ENCODE peak calls at places on chromosomes 16 and 17, in seven cellular contexts. One of them, this sample, is unnamed.

GRCh38 chr16:87669672-87670071 is 67.4 kb downstream of the JPH3 start:
- DNase-seq in GM23248: no peak
- DNase-seq in body of pancreas: no peak
- DNase-seq in cardiac muscle cell: no peak
- DNase-seq in tibial artery: no peak
- DNase-seq in PC-9: no peak
- DNase-seq in kidney: no peak
- DNase-seq in this sample: peak; percentile 60

GRCh38 chr16:53789159-53789558 is 85.2 kb downstream of the FTO start:
- DNase-seq in PC-9: no peak
- DNase-seq in kidney: no peak
- DNase-seq in GM23248: peak; percentile 93
- DNase-seq in cardiac muscle cell: no peak
- DNase-seq in body of pancreas: no peak
- DNase-seq in tibial artery: no peak
- DNase-seq in this sample: no peak

GRCh38 chr17:82936768-82937171 is 96.9 kb upstream of the ZNF750 start:
- DNase-seq in PC-9: no peak
- DNase-seq in GM23248: no peak
- DNase-seq in body of pancreas: peak; percentile 5
- DNase-seq in kidney: peak; percentile 66
- DNase-seq in tibial artery: peak; percentile 53
- DNase-seq in cardiac muscle cell: no peak
- DNase-seq in this sample: no peak

GRCh38 chr17:46152423-46152822 is 40.8 kb downstream of the KANSL1 start:
- DNase-seq in cardiac muscle cell: no peak
- DNase-seq in body of pancreas: no peak
- DNase-seq in tibial artery: no peak
- DNase-seq in kidney: no peak
- DNase-seq in GM23248: no peak
- DNase-seq in PC-9: no peak
- DNase-seq in this sample: no peak

GRCh38 chr16:930511-930910 is 40.3 kb downstream of the LMF1 start:
- DNase-seq in kidney: peak; percentile 39
- DNase-seq in PC-9: no peak
- DNase-seq in GM23248: no peak
- DNase-seq in body of pancreas: no peak
- DNase-seq in tibial artery: no peak
- DNase-seq in cardiac muscle cell: no peak
- DNase-seq in this sample: peak; percentile 37

GRCh38 chr17:11797803-11798202 is 199.5 kb downstream of the ZNF18 start:
- DNase-seq in PC-9: no peak
- DNase-seq in kidney: no peak
- DNase-seq in tibial artery: no peak
- DNase-seq in body of pancreas: no peak
- DNase-seq in cardiac muscle cell: no peak
- DNase-seq in GM23248: no peak
- DNase-seq in this sample: no peak

GRCh38 chr17:79939755-79940154 is 95.9 kb downstream of the TBC1D16 start:
- DNase-seq in tibial artery: peak; percentile 24
- DNase-seq in cardiac muscle cell: no peak
- DNase-seq in GM23248: no peak
- DNase-seq in body of pancreas: peak; percentile 0
- DNase-seq in kidney: peak; percentile 23
- DNase-seq in PC-9: no peak
- DNase-seq in this sample: peak; percentile 17

GRCh38 chr17:39999067-39999466 is 16.2 kb upstream of the CSF3 start:
- DNase-seq in body of pancreas: no peak
- DNase-seq in kidney: no peak
- DNase-seq in GM23248: peak; percentile 43
- DNase-seq in PC-9: no peak
- DNase-seq in cardiac muscle cell: no peak
- DNase-seq in tibial artery: no peak
- DNase-seq in this sample: no peak

GRCh38 chr16:2179107-2179501 is 17.3 kb downstream of the CASKIN1 start:
- DNase-seq in GM23248: no peak
- DNase-seq in cardiac muscle cell: no peak
- DNase-seq in tibial artery: no peak
- DNase-seq in kidney: no peak
- DNase-seq in body of pancreas: no peak
- DNase-seq in PC-9: no peak
- DNase-seq in this sample: no peak

GRCh38 chr17:11999715-12000114 is 2.4 kb upstream of the ZNF18 start:
- DNase-seq in GM23248: no peak
- DNase-seq in body of pancreas: no peak
- DNase-seq in kidney: no peak
- DNase-seq in cardiac muscle cell: no peak
- DNase-seq in PC-9: no peak
- DNase-seq in tibial artery: no peak
- DNase-seq in this sample: no peak

GRCh38 chr16:74677868-74678267 is 11.2 kb upstream of the RFWD3 start:
- DNase-seq in body of pancreas: no peak
- DNase-seq in GM23248: no peak
- DNase-seq in cardiac muscle cell: no peak
- DNase-seq in tibial artery: no peak
- DNase-seq in kidney: no peak
- DNase-seq in PC-9: no peak
- DNase-seq in this sample: no peak

GRCh38 chr16:66262253-66263167 is 104.0 kb upstream of the CDH5 start:
- DNase-seq in PC-9: no peak
- DNase-seq in GM23248: peak; percentile 32
- DNase-seq in cardiac muscle cell: no peak
- DNase-seq in kidney: no peak
- DNase-seq in tibial artery: peak; percentile 74
- DNase-seq in body of pancreas: no peak
- DNase-seq in this sample: no peak

GRCh38 chr17:81388612-81389367 is 6.5 kb upstream of the BAHCC1 start:
- DNase-seq in cardiac muscle cell: peak; percentile 45
- DNase-seq in body of pancreas: no peak
- DNase-seq in kidney: no peak
- DNase-seq in PC-9: no peak
- DNase-seq in tibial artery: no peak
- DNase-seq in GM23248: no peak
- DNase-seq in this sample: no peak

GRCh38 chr17:81388091-81388611 is 7.1 kb upstream of the BAHCC1 start:
- DNase-seq in cardiac muscle cell: no peak
- DNase-seq in PC-9: no peak
- DNase-seq in tibial artery: peak; percentile 65
- DNase-seq in GM23248: no peak
- DNase-seq in kidney: no peak
- DNase-seq in body of pancreas: no peak
- DNase-seq in this sample: no peak

GRCh38 chr17:81390029-81390428 is 5.2 kb upstream of the BAHCC1 start:
- DNase-seq in GM23248: no peak
- DNase-seq in PC-9: no peak
- DNase-seq in tibial artery: no peak
- DNase-seq in kidney: no peak
- DNase-seq in body of pancreas: no peak
- DNase-seq in cardiac muscle cell: no peak
- DNase-seq in this sample: no peak

GRCh38 chr17:81390436-81391214 is 4.6 kb upstream of the BAHCC1 start:
- DNase-seq in body of pancreas: no peak
- DNase-seq in kidney: no peak
- DNase-seq in GM23248: no peak
- DNase-seq in cardiac muscle cell: no peak
- DNase-seq in tibial artery: no peak
- DNase-seq in PC-9: no peak
- DNase-seq in this sample: no peak

DNA sequence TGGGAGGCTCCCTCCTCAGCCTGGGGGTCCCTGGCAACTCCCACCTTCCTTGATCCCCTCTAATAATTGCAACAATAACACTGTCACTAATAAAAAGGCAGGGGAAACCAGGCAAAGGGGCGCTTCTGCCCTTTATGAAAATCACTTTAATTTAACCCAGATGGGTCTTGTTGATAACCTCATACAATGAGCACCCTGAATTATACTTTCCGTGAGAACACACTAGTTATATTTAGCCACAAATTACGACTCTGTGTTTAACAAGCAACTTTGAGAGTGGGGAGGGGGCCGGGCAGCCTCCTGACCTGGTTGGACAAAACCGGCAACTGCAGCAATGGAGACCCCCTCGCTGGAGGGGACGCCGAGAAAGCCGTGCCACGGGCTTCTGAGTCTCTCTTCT is 5.7 kb upstream of the BAHCC1 start:
- DNase-seq in body of pancreas: no peak
- DNase-seq in GM23248: no peak
- DNase-seq in tibial artery: no peak
- DNase-seq in cardiac muscle cell: no peak
- DNase-seq in PC-9: no peak
- DNase-seq in kidney: no peak
- DNase-seq in this sample: no peak
- H3K4me1 ChIP-seq in body of pancreas: peaks cover 54% of the 10 kb centered on the region
- H3K4me1 ChIP-seq in GM23248: peaks cover 21% of the 10 kb centered on the region
- H3K4me1 ChIP-seq in tibial artery: peaks cover 62% of the 10 kb centered on the region
- H3K4me1 ChIP-seq in cardiac muscle cell: peaks cover 71% of the 10 kb centered on the region
- H3K4me1 ChIP-seq in PC-9: peaks cover 12% of the 10 kb centered on the region
- H3K4me1 ChIP-seq in kidney: peaks cover 44% of the 10 kb centered on the region
- H3K4me1 ChIP-seq in this sample: peaks cover 72% of the 10 kb centered on the region

DNA sequence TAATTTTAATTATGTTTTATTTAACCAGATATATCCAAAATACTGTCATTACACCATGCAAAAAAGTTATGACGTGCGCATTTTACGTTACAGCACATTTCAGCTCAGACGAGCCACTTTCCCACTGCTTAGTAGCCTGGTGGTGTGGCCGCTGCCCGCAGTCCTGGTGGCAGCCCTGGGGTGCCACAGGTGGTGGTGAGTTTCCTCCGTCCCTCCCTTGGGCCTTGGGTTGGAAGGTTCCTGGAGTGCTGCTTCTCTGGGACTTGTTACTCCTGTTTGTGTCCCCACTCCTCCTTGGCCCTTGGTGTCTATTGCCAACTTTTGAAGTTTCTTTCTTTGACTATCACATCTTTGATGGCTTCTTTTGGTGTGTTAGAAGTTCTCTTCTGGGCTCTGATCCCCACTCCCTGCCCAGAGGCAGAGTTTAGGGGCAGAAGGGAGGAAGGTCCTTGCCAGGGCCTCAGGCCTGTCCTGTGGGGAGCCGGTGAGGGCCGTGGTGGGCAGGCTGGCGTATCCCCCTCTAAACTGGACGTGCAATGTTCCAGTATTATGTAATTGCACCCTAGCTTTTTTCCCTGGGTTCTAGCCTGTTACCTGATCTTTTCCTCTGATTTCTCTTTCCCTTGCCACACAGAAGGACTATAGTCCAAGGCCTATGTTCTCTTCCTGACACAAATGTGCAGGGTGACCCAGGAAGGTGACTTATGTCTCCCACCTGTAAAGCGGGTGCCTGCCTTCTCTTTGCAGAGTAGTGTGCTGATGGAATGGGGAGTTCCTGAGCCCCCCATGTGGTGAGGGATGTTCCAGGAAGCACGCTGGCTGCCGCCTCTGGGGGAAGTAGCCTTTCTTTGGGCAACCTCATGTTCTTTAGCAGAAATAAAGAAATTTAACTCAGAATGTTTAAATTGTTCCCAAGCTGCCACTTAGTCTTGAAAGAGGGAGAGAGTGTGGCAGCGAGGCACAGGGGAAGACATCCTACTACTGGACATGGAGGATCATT is 8.4 kb downstream of the MPRIP start:
- DNase-seq in tibial artery: peak; percentile 55
- DNase-seq in body of pancreas: no peak
- DNase-seq in cardiac muscle cell: no peak
- DNase-seq in PC-9: peak; percentile 27
- DNase-seq in kidney: no peak
- DNase-seq in GM23248: no peak
- DNase-seq in this sample: no peak
- H3K4me1 ChIP-seq in tibial artery: peaks cover 98% of the 10 kb centered on the region
- H3K4me1 ChIP-seq in body of pancreas: peaks cover 86% of the 10 kb centered on the region
- H3K4me1 ChIP-seq in cardiac muscle cell: peaks cover 16% of the 10 kb centered on the region
- H3K4me1 ChIP-seq in PC-9: peaks cover 100% of the 10 kb centered on the region
- H3K4me1 ChIP-seq in kidney: peaks cover 37% of the 10 kb centered on the region
- H3K4me1 ChIP-seq in GM23248: peaks cover 63% of the 10 kb centered on the region
- H3K4me1 ChIP-seq in this sample: peaks cover 72% of the 10 kb centered on the region

DNA sequence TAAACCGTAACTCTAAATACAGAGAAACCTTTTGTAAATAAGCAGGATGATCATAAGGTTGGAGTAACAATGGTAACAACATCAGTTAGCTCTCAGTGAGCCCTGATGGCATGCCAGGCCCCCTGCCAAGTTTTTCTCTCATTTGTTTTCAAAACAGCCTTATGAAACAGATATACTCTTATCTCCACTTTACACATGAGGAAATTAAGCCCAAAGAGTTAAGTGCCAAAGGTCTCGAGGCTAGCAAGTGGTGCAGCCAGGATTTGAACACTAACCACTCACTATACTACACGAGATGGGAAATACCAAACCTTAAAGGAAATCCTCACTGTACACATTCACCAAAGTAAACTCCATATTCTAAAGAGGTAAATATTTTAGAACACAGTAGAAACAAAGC is 15.0 kb downstream of the USP31 start:
- DNase-seq in tibial artery: no peak
- DNase-seq in PC-9: no peak
- DNase-seq in kidney: no peak
- DNase-seq in GM23248: no peak
- DNase-seq in cardiac muscle cell: no peak
- DNase-seq in body of pancreas: no peak
- DNase-seq in this sample: no peak
- H3K4me1 ChIP-seq in tibial artery: peaks cover 46% of the 10 kb centered on the region
- H3K4me1 ChIP-seq in PC-9: no peaks in the 10 kb centered on the region
- H3K4me1 ChIP-seq in kidney: peaks cover 12% of the 10 kb centered on the region
- H3K4me1 ChIP-seq in GM23248: peaks cover 21% of the 10 kb centered on the region
- H3K4me1 ChIP-seq in cardiac muscle cell: peaks cover under 1% of the 10 kb centered on the region
- H3K4me1 ChIP-seq in body of pancreas: peaks cover 20% of the 10 kb centered on the region
- H3K4me1 ChIP-seq in this sample: peaks cover 2% of the 10 kb centered on the region

GRCh38 chr17:76726231-76726765 is at the start of gene JMJD6:
- DNase-seq in body of pancreas: peak; percentile 97
- DNase-seq in GM23248: peak; percentile 98
- DNase-seq in PC-9: peak; percentile 79
- DNase-seq in tibial artery: peak; percentile 99
- DNase-seq in cardiac muscle cell: peak; percentile 95
- DNase-seq in kidney: peak; percentile 99
- DNase-seq in this sample: peak; percentile 98
- H3K4me1 ChIP-seq in body of pancreas: peaks cover 66% of the 10 kb centered on the region
- H3K4me1 ChIP-seq in GM23248: peaks cover 20% of the 10 kb centered on the region
- H3K4me1 ChIP-seq in PC-9: peaks cover 12% of the 10 kb centered on the region
- H3K4me1 ChIP-seq in tibial artery: peaks cover 71% of the 10 kb centered on the region
- H3K4me1 ChIP-seq in cardiac muscle cell: peaks cover 19% of the 10 kb centered on the region
- H3K4me1 ChIP-seq in kidney: peaks cover 18% of the 10 kb centered on the region
- H3K4me1 ChIP-seq in this sample: peaks cover 17% of the 10 kb centered on the region

GRCh38 chr17:44559288-44560249 is 2.3 kb downstream of the FZD2 start:
- DNase-seq in tibial artery: peak; percentile 78
- DNase-seq in GM23248: peak; percentile 33
- DNase-seq in cardiac muscle cell: no peak
- DNase-seq in body of pancreas: no peak
- DNase-seq in kidney: no peak
- DNase-seq in PC-9: no peak
- DNase-seq in this sample: no peak
- H3K4me1 ChIP-seq in tibial artery: peaks cover 30% of the 10 kb centered on the region
- H3K4me1 ChIP-seq in GM23248: peaks cover 24% of the 10 kb centered on the region
- H3K4me1 ChIP-seq in cardiac muscle cell: peaks cover 22% of the 10 kb centered on the region
- H3K4me1 ChIP-seq in body of pancreas: peaks cover 11% of the 10 kb centered on the region
- H3K4me1 ChIP-seq in kidney: no peaks in the 10 kb centered on the region
- H3K4me1 ChIP-seq in PC-9: peaks cover 40% of the 10 kb centered on the region
- H3K4me1 ChIP-seq in this sample: no peaks in the 10 kb centered on the region

GRCh38 chr17:57953703-57954420 is 1.4 kb downstream of the CUEDC1 start:
- DNase-seq in kidney: no peak
- DNase-seq in body of pancreas: no peak
- DNase-seq in cardiac muscle cell: no peak
- DNase-seq in tibial artery: peak; percentile 64
- DNase-seq in PC-9: no peak
- DNase-seq in GM23248: no peak
- DNase-seq in this sample: peak; percentile 34
- H3K4me1 ChIP-seq in kidney: peaks cover 16% of the 10 kb centered on the region
- H3K4me1 ChIP-seq in body of pancreas: peaks cover 39% of the 10 kb centered on the region
- H3K4me1 ChIP-seq in cardiac muscle cell: peaks cover 10% of the 10 kb centered on the region
- H3K4me1 ChIP-seq in tibial artery: peaks cover 62% of the 10 kb centered on the region
- H3K4me1 ChIP-seq in PC-9: peaks cover 63% of the 10 kb centered on the region
- H3K4me1 ChIP-seq in GM23248: peaks cover 45% of the 10 kb centered on the region
- H3K4me1 ChIP-seq in this sample: peaks cover 70% of the 10 kb centered on the region

GRCh38 chr17:17058304-17058703 is 16.0 kb downstream of the MPRIP start:
- DNase-seq in cardiac muscle cell: no peak
- DNase-seq in GM23248: no peak
- DNase-seq in PC-9: no peak
- DNase-seq in body of pancreas: no peak
- DNase-seq in tibial artery: peak; percentile 62
- DNase-seq in kidney: no peak
- DNase-seq in this sample: peak; percentile 12
- H3K4me1 ChIP-seq in cardiac muscle cell: no peaks in the 10 kb centered on the region
- H3K4me1 ChIP-seq in GM23248: peaks cover 39% of the 10 kb centered on the region
- H3K4me1 ChIP-seq in PC-9: peaks cover 60% of the 10 kb centered on the region
- H3K4me1 ChIP-seq in body of pancreas: peaks cover 85% of the 10 kb centered on the region
- H3K4me1 ChIP-seq in tibial artery: peaks cover 100% of the 10 kb centered on the region
- H3K4me1 ChIP-seq in kidney: peaks cover 64% of the 10 kb centered on the region
- H3K4me1 ChIP-seq in this sample: peaks cover 19% of the 10 kb centered on the region

This sample was measured in left lung.